ENCODE peak calls at places on chromosomes 12 and 14, in ten cellular contexts. W, N, K, O, M, J, V, S, U and T are unnamed samples.

GRCh38 chr14:24430143-24430681 is 458 bp downstream of the KHNYN start:
- DNase-seq in S (peak), W (peak), K (peak), M (no peak), V (peak), J (peak), U (peak), O (peak), N (peak), T (peak)

GRCh38 chr12:121061831-121062230 is 22.8 kb upstream of the OASL start:
- DNase-seq in J (peak), U (no peak), M (no peak), W (no peak), N (no peak), O (no peak), K (no peak), V (no peak), S (no peak), T (no peak)

GRCh38 chr14:103828315-103828967 is 18.9 kb downstream of the PPP1R13B start:
- DNase-seq in V (no peak), J (no peak), O (no peak), N (no peak), S (peak), K (peak), U (no peak), M (no peak), W (peak), T (peak)

GRCh38 chr14:102323102-102323501 is 3.6 kb downstream of the ZNF839 start:
- DNase-seq in W (peak), J (peak), N (peak), U (peak), S (peak), O (peak), M (no peak), V (no peak), K (peak), T (peak)

GRCh38 chr12:97464241-97465011 is 1.8 kb downstream of the RMST start:
- DNase-seq in M (no peak), N (no peak), W (no peak), U (no peak), J (no peak), S (no peak), O (no peak), K (no peak), V (no peak), T (no peak)

GRCh38 chr12:91256471-91256870 is 73.9 kb upstream of the DCN start:
- DNase-seq in K (no peak), U (no peak), S (no peak), J (no peak), W (no peak), O (no peak), V (no peak), N (no peak), M (no peak), T (no peak)

GRCh38 chr12:109291531-109292341 is 17.3 kb downstream of the FOXN4 start:
- DNase-seq in S (no peak), K (peak), V (peak), U (no peak), O (no peak), W (peak), N (no peak), M (no peak), J (peak), T (peak)

GRCh38 chr12:80869264-80869663 is 68.5 kb downstream of the LIN7A start:
- DNase-seq in W (no peak), V (no peak), O (no peak), K (no peak), M (no peak), J (no peak), U (no peak), S (no peak), N (no peak), T (no peak)

GRCh38 chr14:92004062-92004461 is 35.8 kb downstream of the TRIP11 start:
- DNase-seq in V (no peak), J (no peak), K (no peak), W (no peak), S (no peak), M (no peak), U (no peak), O (no peak), N (no peak), T (no peak)

GRCh38 chr14:80054020-80054419 is 157.3 kb downstream of the DIO2 start:
- DNase-seq in S (no peak), W (no peak), N (no peak), O (no peak), J (no peak), K (no peak), U (no peak), V (no peak), M (no peak), T (no peak)

GRCh38 chr14:100790785-100791667 is 34.9 kb upstream of the MEG3 start:
- DNase-seq in O (no peak), J (no peak), W (no peak), V (no peak), U (no peak), N (no peak), M (peak), K (no peak), S (no peak), T (no peak)

GRCh38 chr12:713281-713875 is 39.0 kb upstream of the WNK1 start:
- DNase-seq in N (no peak), W (no peak), K (no peak), U (no peak), J (no peak), M (no peak), V (no peak), O (no peak), S (no peak), T (no peak)

GRCh38 chr12:57429473-57430116 is 1.2 kb downstream of the R3HDM2 start:
- DNase-seq in K (no peak), U (no peak), M (no peak), N (no peak), O (no peak), V (no peak), W (no peak), J (no peak), S (no peak), T (no peak)

GRCh38 chr12:30598889-30599288 is 96.8 kb downstream of the IPO8 start:
- DNase-seq in V (no peak), J (no peak), S (no peak), N (no peak), O (no peak), W (no peak), M (no peak), U (no peak), K (no peak), T (no peak)

GRCh38 chr12:29616664-29617409 is 119.4 kb upstream of the OVCH1 start:
- DNase-seq in N (no peak), V (no peak), S (no peak), W (no peak), K (no peak), O (no peak), U (no peak), M (no peak), J (no peak), T (no peak)

GRCh38 chr12:106945261-106945851 is 10.4 kb upstream of the TMEM263 start:
- DNase-seq in S (no peak), V (no peak), J (no peak), M (no peak), O (no peak), W (no peak), N (no peak), U (no peak), K (no peak), T (no peak)

GRCh38 chr14:38420045-38420444 is 164.2 kb upstream of the CLEC14A start:
- DNase-seq in O (no peak), V (no peak), U (no peak), J (no peak), W (no peak), M (no peak), S (no peak), N (no peak), K (no peak), T (no peak)

GRCh38 chr12:132866251-132866828 is 21.1 kb downstream of the CHFR start:
- DNase-seq in U (no peak), S (no peak), W (no peak), V (no peak), M (no peak), K (no peak), O (no peak), J (no peak), N (no peak), T (no peak)

GRCh38 chr12:89884365-89884915 is 175.8 kb upstream of the ATP2B1 start:
- DNase-seq in N (no peak), M (no peak), W (no peak), U (no peak), S (no peak), K (no peak), V (no peak), J (no peak), O (no peak), T (no peak)

GRCh38 chr12:25459541-25459951 is 93.5 kb downstream of the LMNTD1 start:
- DNase-seq in O (no peak), S (no peak), M (no peak), W (no peak), V (peak), J (no peak), U (peak), K (no peak), N (no peak), T (no peak)

GRCh38 chr12:64946132-64946829 is 121.8 kb downstream of the TBC1D30 start:
- DNase-seq in W (peak), N (no peak), S (no peak), V (peak), J (peak), O (peak), K (no peak), M (no peak), U (no peak), T (peak)

GRCh38 chr12:92759634-92760268 is 57.0 kb downstream of the PLEKHG7 start:
- DNase-seq in V (no peak), O (no peak), M (peak), K (no peak), N (peak), J (no peak), S (no peak), U (no peak), W (no peak), T (no peak)

GRCh38 chr12:80218925-80219714 is 119.8 kb downstream of the OTOGL start:
- DNase-seq in W (no peak), U (no peak), S (no peak), O (no peak), N (no peak), V (no peak), K (no peak), M (no peak), J (no peak), T (no peak)

GRCh38 chr12:91630906-91631305 is 448.3 kb upstream of the DCN start:
- DNase-seq in K (no peak), N (no peak), O (no peak), M (no peak), J (no peak), U (no peak), W (no peak), S (no peak), V (no peak), T (no peak)

GRCh38 chr12:107818984-107819383 is 44.5 kb downstream of the ASCL4 start:
- DNase-seq in K (no peak), V (no peak), S (no peak), U (no peak), O (no peak), N (no peak), M (no peak), W (no peak), J (no peak), T (no peak)

GRCh38 chr12:26935636-26936378 is 2.0 kb downstream of the INTS13 start:
- DNase-seq in N (no peak), J (no peak), V (no peak), O (no peak), M (no peak), K (no peak), U (no peak), S (no peak), W (no peak), T (no peak)

GRCh38 chr14:105473677-105474477 is 744 bp upstream of the CRIP2 start:
- DNase-seq in K (peak), M (peak), N (peak), S (peak), O (peak), W (peak), U (peak), J (peak), V (peak), T (peak)

DNA sequence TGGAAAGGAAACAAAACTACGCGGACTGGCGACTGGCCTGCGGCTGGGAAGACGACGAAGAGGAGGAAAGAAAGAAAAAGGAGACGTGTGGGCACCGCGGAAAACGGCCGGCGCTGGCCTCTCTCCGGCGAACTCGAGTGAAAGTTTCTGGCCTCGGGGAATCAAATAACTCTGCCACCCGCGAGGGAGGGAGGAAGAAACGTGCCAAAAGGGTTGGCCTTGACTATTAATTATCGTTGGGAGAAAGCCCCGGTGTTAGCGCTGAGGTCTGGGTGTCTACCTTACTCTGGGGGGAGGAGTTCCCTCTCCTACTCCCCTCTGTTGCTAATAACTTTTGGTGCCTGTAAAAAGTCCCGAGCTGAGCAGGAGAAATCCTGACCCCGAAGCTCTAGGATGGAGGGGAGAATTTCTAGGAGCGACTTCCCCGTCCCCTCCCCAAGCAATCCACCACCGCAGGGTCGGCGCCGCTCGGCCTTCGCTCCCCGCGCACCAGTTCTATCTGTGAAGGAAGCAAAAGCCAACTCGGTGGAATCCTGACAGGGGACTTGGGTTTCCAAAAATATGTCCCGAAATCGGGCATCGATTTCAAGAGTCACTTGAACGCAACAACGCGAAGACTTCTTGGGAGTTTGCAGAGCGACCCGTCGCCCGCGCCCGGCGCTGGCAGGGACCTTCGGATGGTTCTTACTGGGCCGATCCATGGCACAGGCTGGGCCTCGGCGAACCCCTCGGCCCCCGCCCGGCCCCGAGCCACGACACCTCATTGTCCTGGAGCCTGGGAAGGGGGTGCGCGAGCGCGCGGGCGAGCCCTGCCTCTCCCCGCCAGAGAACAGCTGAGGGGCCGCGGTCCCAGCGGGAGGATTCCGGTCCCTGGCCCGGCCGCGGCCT is 1.7 kb downstream of the OTX2 start:
- DNase-seq in N (no peak), O (no peak), W (no peak), M (no peak), U (no peak), S (no peak), K (no peak), J (no peak), V (peak), T (no peak)
- H3K4me3 ChIP-seq in N (no peak), O (peak), W (peak), M (no peak), U (peak), S (no peak), K (no peak), J (peak), V (no peak), T (no peak)

GRCh38 chr14:90088160-90088559 is 26.4 kb downstream of the KCNK13 start:
- DNase-seq in S (no peak), W (no peak), K (no peak), O (no peak), N (no peak), V (no peak), M (no peak), U (no peak), J (no peak), T (no peak)

GRCh38 chr14:90091393-90091792 is 29.6 kb downstream of the KCNK13 start:
- DNase-seq in W (no peak), U (peak), S (no peak), N (no peak), K (no peak), J (peak), O (no peak), V (no peak), M (no peak), T (no peak)

DNA sequence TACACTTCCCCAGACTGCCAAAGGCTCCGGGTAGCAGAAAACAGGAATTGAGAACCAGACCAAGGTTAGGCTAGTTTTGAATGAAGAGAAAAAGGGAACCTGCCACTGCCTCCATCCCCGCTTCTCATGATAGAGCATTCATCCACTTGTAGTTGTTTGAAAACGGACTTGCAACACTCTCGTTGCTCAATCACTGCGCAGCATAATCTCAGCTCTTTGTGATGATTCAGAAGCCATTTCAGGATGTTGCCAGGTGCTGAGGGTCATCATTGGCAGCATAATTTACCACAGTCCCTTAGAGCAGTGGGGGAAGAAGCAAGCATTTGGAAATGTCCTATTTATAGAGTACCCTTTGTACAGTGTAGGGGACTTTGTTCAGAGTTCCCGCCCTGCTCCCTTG is 25.6 kb downstream of the KCNK13 start:
- DNase-seq in M (no peak), O (peak), K (peak), N (no peak), J (no peak), W (no peak), S (no peak), V (no peak), U (peak), T (peak)
- TF ChIP-seq EP300 in M (no peak), O (no peak), K (no peak), N (no peak), J (no peak), W (no peak), S (no peak), V (no peak), U (no peak), T (no peak)

GRCh38 chr14:32078794-32079663 is 1.9 kb downstream of the ARHGAP5 start:
- DNase-seq in U (no peak), W (no peak), N (no peak), M (no peak), K (no peak), J (no peak), S (no peak), V (no peak), O (no peak), T (no peak)
- H3K4me3 ChIP-seq in U (peak), W (peak), N (peak), M (peak), K (peak), J (peak), S (peak), V (peak), O (peak), T (peak)

DNA sequence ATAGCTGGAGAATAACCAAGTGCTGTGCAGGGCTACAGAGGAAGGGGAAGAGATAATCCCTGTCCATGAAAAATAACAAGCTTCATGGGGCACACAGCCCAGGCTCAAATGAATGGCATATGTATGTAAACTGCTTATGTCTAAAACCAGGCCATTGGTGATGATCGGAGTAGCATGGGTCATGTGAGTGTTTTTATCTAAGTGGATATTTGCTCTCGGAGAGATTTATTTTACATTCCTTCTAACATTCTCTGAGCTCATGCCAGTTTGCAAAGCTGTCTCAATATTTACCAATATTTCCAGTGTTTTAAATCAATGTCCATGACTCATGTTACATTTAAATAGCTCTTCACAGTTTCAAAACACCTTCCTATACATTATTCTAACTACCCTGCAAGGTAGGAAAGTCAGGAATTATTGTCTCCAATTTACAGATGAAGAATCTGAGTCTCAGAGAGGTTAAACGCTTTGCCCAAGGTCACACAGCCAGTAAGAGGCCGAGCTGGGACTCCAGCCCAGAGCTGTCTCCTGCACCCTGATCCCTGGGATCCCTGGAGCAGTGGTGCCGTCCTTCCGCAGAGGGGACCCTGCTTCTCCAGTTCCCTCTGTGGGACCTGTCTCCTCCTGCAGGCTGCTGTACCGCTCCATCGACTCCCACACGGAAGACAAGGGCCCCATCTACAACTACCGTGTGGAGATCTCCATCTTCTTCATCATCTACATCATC is 186.7 kb upstream of the FKBP4 start:
- DNase-seq in N (no peak), K (no peak), J (no peak), O (no peak), S (no peak), W (no peak), V (no peak), M (no peak), U (no peak), T (peak)
- TF ChIP-seq EP300 in N (no peak), K (no peak), J (no peak), O (no peak), S (no peak), W (no peak), V (no peak), M (no peak), U (no peak), T (no peak)

DNA sequence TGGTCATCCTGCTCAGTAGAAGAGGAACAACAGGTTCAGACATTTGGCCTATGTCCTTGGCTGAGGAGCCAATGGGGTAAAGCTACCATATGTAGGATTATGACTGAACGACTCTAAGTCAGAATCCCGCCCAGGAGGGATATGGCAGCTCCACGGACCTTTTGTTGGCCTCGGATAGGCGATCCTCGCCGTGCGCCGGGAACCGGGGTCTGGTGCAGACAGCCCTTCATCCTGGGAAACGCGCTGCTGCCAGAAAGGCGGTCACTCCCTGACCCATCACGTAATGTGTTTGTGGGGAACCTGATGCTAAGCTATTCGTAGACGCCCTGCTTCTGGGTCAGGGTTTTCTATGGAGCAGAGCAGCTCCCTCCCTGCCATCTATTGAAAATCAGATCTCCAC is 178.9 kb upstream of the ALG10B start:
- DNase-seq in V (peak), M (no peak), J (no peak), O (no peak), S (no peak), K (no peak), U (no peak), N (no peak), W (no peak), T (no peak)
- H3K4me3 ChIP-seq in V (peak), M (no peak), J (no peak), O (no peak), S (no peak), K (no peak), U (no peak), N (no peak), W (no peak), T (no peak)

DNA sequence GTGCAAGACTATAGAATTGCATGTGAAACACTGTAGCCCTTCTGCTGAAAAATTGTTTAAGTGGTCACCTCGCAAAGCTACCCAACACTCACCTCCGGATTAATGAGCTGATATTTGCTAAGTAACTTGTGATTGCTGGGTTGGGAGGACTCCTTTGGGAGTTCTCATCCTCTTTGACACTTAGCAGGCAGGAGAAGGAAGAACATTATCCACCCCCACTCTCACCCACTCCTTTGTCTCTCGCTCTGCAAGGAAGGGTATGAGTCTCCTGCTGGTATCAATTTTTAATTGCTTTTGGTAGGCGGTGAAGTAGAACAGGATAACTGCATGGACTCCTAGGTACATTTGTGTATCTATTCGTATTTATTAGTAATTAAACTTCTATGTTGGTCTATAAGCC is 6.9 kb upstream of the ABHD12B start:
- DNase-seq in J (no peak), O (no peak), K (no peak), U (peak), S (no peak), M (no peak), V (no peak), N (no peak), W (no peak), T (no peak)
- TF ChIP-seq EP300 in J (no peak), O (no peak), K (no peak), U (no peak), S (no peak), M (no peak), V (no peak), N (no peak), W (no peak), T (no peak)